ENCODE peak calls at places on chromosomes 16 and 17, in five cellular contexts. C, X, G, R and Q are unnamed samples.

GRCh38 chr16:74570412-74571301 is 36.3 kb downstream of the GLG1 start:
- DNase-seq in C (no peak), G (no peak), R (no peak), X (no peak), Q (no peak)

GRCh38 chr16:84761448-84762368 is 58.1 kb upstream of the CRISPLD2 start:
- DNase-seq in C (no peak), X (no peak), R (no peak), G (no peak), Q (no peak)

GRCh38 chr16:27644165-27644564 is 94.2 kb downstream of the KATNIP start:
- DNase-seq in C (no peak), R (no peak), G (no peak), X (no peak), Q (no peak)

GRCh38 chr17:66580178-66580577 is 254.7 kb upstream of the CACNG5 start:
- DNase-seq in R (no peak), X (no peak), C (peak; percentile 30), G (no peak), Q (no peak)

GRCh38 chr16:71912483-71912882 is 17.2 kb downstream of the IST1 start:
- DNase-seq in R (no peak), X (no peak), C (no peak), G (no peak), Q (no peak)

GRCh38 chr17:35189291-35189690 is 4.9 kb downstream of the SLC35G3 start:
- DNase-seq in R (no peak), X (no peak), C (no peak), G (no peak), Q (no peak)

GRCh38 chr17:32755045-32755805 is 121.7 kb downstream of the MYO1D start:
- DNase-seq in C (no peak), R (no peak), X (peak; percentile 45), G (no peak), Q (no peak)

GRCh38 chr17:80491478-80492342 is 15.3 kb upstream of the NPTX1 start:
- DNase-seq in C (no peak), G (no peak), X (no peak), R (no peak), Q (no peak)

GRCh38 chr17:49990921-49991320 is 4.1 kb downstream of the DLX3 start:
- DNase-seq in C (no peak), G (no peak), R (no peak), X (no peak), Q (no peak)

GRCh38 chr17:8960325-8961144 is 5.0 kb downstream of the PIK3R5 start:
- DNase-seq in G (no peak), C (no peak), X (no peak), R (no peak), Q (peak; percentile 55)

GRCh38 chr17:8963665-8964258 is 1.7 kb downstream of the PIK3R5 start:
- DNase-seq in X (peak; percentile 36), C (no peak), R (no peak), G (no peak), Q (peak; percentile 55)

GRCh38 chr17:8964801-8965393 is 610 bp downstream of the PIK3R5 start:
- DNase-seq in C (no peak), X (peak; percentile 51), R (no peak), G (no peak), Q (no peak)

GRCh38 chr17:8961861-8962260 is 3.6 kb downstream of the PIK3R5 start:
- DNase-seq in G (no peak), X (no peak), C (no peak), R (no peak), Q (no peak)

DNA sequence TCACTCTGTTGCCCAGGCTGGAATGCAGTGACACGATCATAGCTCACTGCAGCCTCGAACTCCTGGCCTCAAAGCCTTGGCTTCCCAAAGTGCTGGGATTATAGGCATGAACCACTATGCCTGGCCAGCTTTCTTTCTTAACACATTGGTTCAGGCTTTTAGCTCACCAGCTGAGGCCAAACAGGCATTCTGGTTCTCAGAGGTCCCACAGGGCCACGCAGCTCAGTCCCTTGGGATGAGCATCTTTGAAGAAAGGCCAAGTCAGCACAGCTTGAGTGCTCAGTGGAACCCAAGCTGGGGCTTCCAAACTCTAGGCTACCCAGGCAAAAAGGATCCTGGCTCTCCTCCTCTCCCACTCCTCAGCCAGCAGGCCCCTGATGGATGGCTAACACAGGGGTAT is 2.5 kb downstream of the PIK3R5 start:
- DNase-seq in G (no peak), R (no peak), C (no peak), X (no peak), Q (peak; percentile 46)
- H3K4me3 ChIP-seq in G (no peak overlapping the region), R (no peak overlapping the region), C (no peak overlapping the region), X (peak overlapping the region; percentile 77), Q (no peak overlapping the region)

GRCh38 chr16:24667244-24667764 is 62.1 kb upstream of the TNRC6A start:
- DNase-seq in G (no peak), X (no peak), C (no peak), R (no peak), Q (no peak)
- H3K27ac ChIP-seq in G (no peak overlapping the region), X (no peak overlapping the region), C (no peak overlapping the region), R (no peak overlapping the region), Q (peak overlapping the region; percentile 77)

GRCh38 chr16:4372578-4373355 is 1.1 kb downstream of the VASN start:
- DNase-seq in X (no peak), R (no peak), C (no peak), G (no peak), Q (no peak)
- H3K4me3 ChIP-seq in X (peak overlapping the region; percentile 60), R (peak overlapping the region; percentile 78), C (peak overlapping the region; percentile 34), G (peak overlapping the region; percentile 82), Q (peak overlapping the region; percentile 69)

GRCh38 chr17:2384439-2385127 is 16.3 kb downstream of the MNT start:
- DNase-seq in R (no peak), C (no peak), G (no peak), X (no peak), Q (no peak)

GRCh38 chr17:2387086-2388019 is 13.5 kb downstream of the MNT start:
- DNase-seq in R (no peak), X (no peak), G (no peak), C (no peak), Q (no peak)

GRCh38 chr17:2385240-2386202 is 15.3 kb downstream of the MNT start:
- DNase-seq in X (no peak), R (no peak), G (no peak), C (no peak), Q (no peak)

GRCh38 chr17:2388020-2388704 is 12.7 kb downstream of the MNT start:
- DNase-seq in C (no peak), G (no peak), R (no peak), X (no peak), Q (no peak)

GRCh38 chr17:2386400-2387085 is 14.3 kb downstream of the MNT start:
- DNase-seq in G (no peak), C (no peak), R (no peak), X (no peak), Q (no peak)
- H3K27ac ChIP-seq in G (peak overlapping the region; percentile 13), C (no peak overlapping the region), R (no peak overlapping the region), X (no peak overlapping the region), Q (no peak overlapping the region)

GRCh38 chr16:29819506-29819905 is 756 bp upstream of the MVP start:
- DNase-seq in R (no peak), X (no peak), G (no peak), C (no peak), Q (no peak)

GRCh38 chr16:29820271-29820701 is at the start of gene MVP:
- DNase-seq in C (peak; percentile 78), G (peak; percentile 63), R (peak; percentile 68), X (peak; percentile 50), Q (peak; percentile 82)

GRCh38 chr16:29816694-29817441 is 916 bp downstream of the PAGR1 start:
- DNase-seq in C (peak; percentile 77), X (peak; percentile 46), G (peak; percentile 55), R (no peak), Q (peak; percentile 77)

GRCh38 chr16:29815793-29816693 is at the start of gene PAGR1:
- DNase-seq in G (peak; percentile 98), C (peak; percentile 99), X (peak; percentile 99), R (peak; percentile 98), Q (peak; percentile 99)

DNA sequence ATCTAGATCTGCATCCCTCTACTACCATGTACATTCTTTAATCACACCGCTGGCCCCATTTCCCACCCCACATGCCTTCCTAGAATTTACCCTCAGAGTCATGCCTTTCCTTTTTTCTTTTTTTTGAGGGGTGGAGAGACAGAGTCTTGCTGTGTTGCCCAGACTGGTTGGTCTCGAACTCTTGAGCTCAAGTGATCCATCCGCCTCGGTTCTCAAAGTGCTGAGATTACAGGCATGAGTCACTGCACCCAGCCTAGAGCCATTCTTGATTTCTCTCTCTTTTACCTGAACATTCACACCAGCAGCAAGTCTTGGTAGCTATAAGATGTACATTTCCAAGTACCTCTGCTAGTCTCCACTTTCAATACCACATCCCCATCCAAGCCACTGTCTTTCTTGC is 2.1 kb downstream of the PAGR1 start:
- DNase-seq in C (no peak), X (no peak), R (no peak), G (no peak), Q (no peak)
- H3K4me3 ChIP-seq in C (no peak overlapping the region), X (no peak overlapping the region), R (no peak overlapping the region), G (no peak overlapping the region), Q (no peak overlapping the region)

GRCh38 chr16:20763461-20764232 is at the start of gene ACSM3:
- DNase-seq in C (no peak), R (no peak), X (peak; percentile 80), G (peak; percentile 87), Q (peak; percentile 64)
- H3K27ac ChIP-seq in C (peak within 1 kb of the TSS; percentile 22), R (peak within 1 kb of the TSS; percentile 82), X (peak within 1 kb of the TSS; percentile 46), G (peak within 1 kb of the TSS; percentile 80), Q (peak within 1 kb of the TSS; percentile 37)

GRCh38 chr16:86566966-86567700 is 504 bp downstream of the FOXC2 start:
- DNase-seq in C (no peak), R (no peak), G (no peak), X (peak; percentile 6), Q (no peak)
- H3K4me3 ChIP-seq in C (peak overlapping the region; percentile 30), R (peak overlapping the region; percentile 47), G (peak overlapping the region; percentile 9), X (no peak overlapping the region), Q (peak overlapping the region; percentile 53)